ENCODE peak calls at places on chromosomes 16 and 17, in five cellular contexts. One of them, this sample, is unnamed. For H3K9me3, the result is how much of the 10 kb centered on the place peaks cover.

GRCh38 chr17:44005865-44006580 is 1.6 kb downstream of the NAGS start:
- DNase-seq in ovary: peak
- DNase-seq in neural progenitor cell: peak
- DNase-seq in OCI-LY7: peak
- DNase-seq in thoracic aorta: no peak
- DNase-seq in this sample: no peak

GRCh38 chr16:71781741-71782140 is 26.9 kb downstream of the AP1G1 start:
- DNase-seq in ovary: no peak
- DNase-seq in neural progenitor cell: no peak
- DNase-seq in OCI-LY7: no peak
- DNase-seq in thoracic aorta: no peak
- DNase-seq in this sample: no peak

GRCh38 chr16:81415757-81416156 is 28.9 kb upstream of the CMIP start:
- DNase-seq in ovary: no peak
- DNase-seq in neural progenitor cell: peak
- DNase-seq in OCI-LY7: no peak
- DNase-seq in thoracic aorta: no peak
- DNase-seq in this sample: no peak

GRCh38 chr17:83013779-83014117 is 65.7 kb upstream of the METRNL start:
- DNase-seq in ovary: no peak
- DNase-seq in neural progenitor cell: no peak
- DNase-seq in OCI-LY7: no peak
- DNase-seq in thoracic aorta: no peak
- DNase-seq in this sample: no peak

GRCh38 chr17:35191001-35191695 is 3.0 kb downstream of the SLC35G3 start:
- DNase-seq in ovary: no peak
- DNase-seq in neural progenitor cell: no peak
- DNase-seq in OCI-LY7: no peak
- DNase-seq in thoracic aorta: no peak
- DNase-seq in this sample: no peak

GRCh38 chr17:51725185-51725584 is 433.3 kb downstream of the CA10 start:
- DNase-seq in ovary: no peak
- DNase-seq in neural progenitor cell: no peak
- DNase-seq in OCI-LY7: no peak
- DNase-seq in thoracic aorta: no peak
- DNase-seq in this sample: no peak

GRCh38 chr17:35299108-35299507 is 56.2 kb downstream of the SLFN5 start:
- DNase-seq in ovary: no peak
- DNase-seq in neural progenitor cell: no peak
- DNase-seq in OCI-LY7: no peak
- DNase-seq in thoracic aorta: no peak
- DNase-seq in this sample: no peak

GRCh38 chr16:51641191-51641765 is 490.2 kb upstream of the SALL1 start:
- DNase-seq in ovary: no peak
- DNase-seq in neural progenitor cell: no peak
- DNase-seq in OCI-LY7: no peak
- DNase-seq in thoracic aorta: no peak
- DNase-seq in this sample: no peak

GRCh38 chr16:70663524-70664324 is 17.4 kb downstream of the IL34 start:
- DNase-seq in ovary: peak
- DNase-seq in neural progenitor cell: no peak
- DNase-seq in OCI-LY7: no peak
- DNase-seq in thoracic aorta: no peak
- DNase-seq in this sample: no peak

GRCh38 chr16:66366433-66367299 is at the start of gene CDH5:
- DNase-seq in ovary: peak
- DNase-seq in neural progenitor cell: no peak
- DNase-seq in OCI-LY7: no peak
- DNase-seq in thoracic aorta: no peak
- DNase-seq in this sample: no peak

GRCh38 chr17:77696151-77696719 is 262.3 kb upstream of the TNRC6C start:
- DNase-seq in ovary: no peak
- DNase-seq in neural progenitor cell: peak
- DNase-seq in OCI-LY7: no peak
- DNase-seq in thoracic aorta: no peak
- DNase-seq in this sample: no peak

GRCh38 chr17:48547839-48548686 is 3.2 kb upstream of the HOXB2 start:
- DNase-seq in ovary: no peak
- DNase-seq in neural progenitor cell: peak
- DNase-seq in OCI-LY7: no peak
- DNase-seq in thoracic aorta: no peak
- DNase-seq in this sample: no peak

GRCh38 chr17:82647593-82648164 is 565 bp downstream of the WDR45B start:
- DNase-seq in ovary: peak
- DNase-seq in neural progenitor cell: peak
- DNase-seq in OCI-LY7: peak
- DNase-seq in thoracic aorta: no peak
- DNase-seq in this sample: no peak

GRCh38 chr16:49415083-49415482 is 41.5 kb downstream of the C16orf78 start:
- DNase-seq in ovary: no peak
- DNase-seq in neural progenitor cell: no peak
- DNase-seq in OCI-LY7: no peak
- DNase-seq in thoracic aorta: no peak
- DNase-seq in this sample: no peak

GRCh38 chr17:32523017-32523680 is 36.4 kb downstream of the CDK5R1 start:
- DNase-seq in ovary: no peak
- DNase-seq in neural progenitor cell: no peak
- DNase-seq in OCI-LY7: peak
- DNase-seq in thoracic aorta: no peak
- DNase-seq in this sample: no peak

GRCh38 chr16:69187891-69188451 is 1.0 kb downstream of the SNTB2 start:
- DNase-seq in ovary: no peak
- DNase-seq in neural progenitor cell: no peak
- DNase-seq in OCI-LY7: peak
- DNase-seq in thoracic aorta: no peak
- DNase-seq in this sample: no peak

GRCh38 chr16:11448796-11449416 is 103.6 kb downstream of the RMI2 start:
- DNase-seq in ovary: no peak
- DNase-seq in neural progenitor cell: no peak
- DNase-seq in OCI-LY7: no peak
- DNase-seq in thoracic aorta: no peak
- DNase-seq in this sample: no peak

GRCh38 chr16:49928176-49928892 is 72.4 kb upstream of the ZNF423 start:
- DNase-seq in ovary: no peak
- DNase-seq in neural progenitor cell: no peak
- DNase-seq in OCI-LY7: no peak
- DNase-seq in thoracic aorta: no peak
- DNase-seq in this sample: no peak

GRCh38 chr16:28108590-28109247 is 45.2 kb upstream of the GSG1L start:
- DNase-seq in ovary: no peak
- DNase-seq in neural progenitor cell: no peak
- DNase-seq in OCI-LY7: no peak
- DNase-seq in thoracic aorta: no peak
- DNase-seq in this sample: no peak

GRCh38 chr17:33057564-33057963 is 65.9 kb downstream of the SPACA3 start:
- DNase-seq in ovary: no peak
- DNase-seq in neural progenitor cell: no peak
- DNase-seq in OCI-LY7: no peak
- DNase-seq in thoracic aorta: no peak
- DNase-seq in this sample: no peak

DNA sequence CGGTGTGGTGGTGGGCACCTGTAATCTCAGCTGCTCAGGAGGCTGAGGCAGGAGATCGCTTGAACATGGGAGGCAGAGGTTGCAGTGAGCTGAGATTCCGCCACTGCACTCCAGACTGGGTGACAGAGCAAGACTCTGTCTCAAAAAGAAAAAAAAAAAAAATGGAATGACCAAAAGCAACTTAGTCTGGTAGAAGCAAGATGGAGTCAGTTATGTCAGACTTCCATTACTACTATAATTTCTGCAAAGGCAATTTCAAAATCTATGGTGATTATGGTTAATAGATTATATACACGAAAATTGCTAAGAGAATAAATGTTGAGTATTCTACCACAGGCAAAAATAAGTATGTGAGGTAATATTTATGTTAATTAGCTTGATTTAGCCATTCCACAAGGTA is 32.3 kb downstream of the NOL11 start:
- DNase-seq in ovary: no peak
- DNase-seq in neural progenitor cell: no peak
- DNase-seq in OCI-LY7: no peak
- DNase-seq in thoracic aorta: no peak
- DNase-seq in this sample: no peak
- H3K9me3 ChIP-seq in ovary: under half
- H3K9me3 ChIP-seq in neural progenitor cell: under half
- H3K9me3 ChIP-seq in OCI-LY7: under half
- H3K9me3 ChIP-seq in thoracic aorta: under half
- H3K9me3 ChIP-seq in this sample: under half

GRCh38 chr17:28969706-28970393 is 18.5 kb upstream of the PHF12 start:
- DNase-seq in ovary: no peak
- DNase-seq in neural progenitor cell: no peak
- DNase-seq in OCI-LY7: no peak
- DNase-seq in thoracic aorta: no peak
- DNase-seq in this sample: no peak

GRCh38 chr17:28967240-28968135 is 16.2 kb upstream of the PHF12 start:
- DNase-seq in ovary: no peak
- DNase-seq in neural progenitor cell: peak
- DNase-seq in OCI-LY7: peak
- DNase-seq in thoracic aorta: no peak
- DNase-seq in this sample: no peak

GRCh38 chr17:28968914-28969295 is 17.6 kb upstream of the PHF12 start:
- DNase-seq in ovary: no peak
- DNase-seq in neural progenitor cell: no peak
- DNase-seq in OCI-LY7: no peak
- DNase-seq in thoracic aorta: no peak
- DNase-seq in this sample: no peak

GRCh38 chr17:28970879-28971278 is 19.6 kb upstream of the PHF12 start:
- DNase-seq in ovary: no peak
- DNase-seq in neural progenitor cell: no peak
- DNase-seq in OCI-LY7: no peak
- DNase-seq in thoracic aorta: no peak
- DNase-seq in this sample: no peak

DNA sequence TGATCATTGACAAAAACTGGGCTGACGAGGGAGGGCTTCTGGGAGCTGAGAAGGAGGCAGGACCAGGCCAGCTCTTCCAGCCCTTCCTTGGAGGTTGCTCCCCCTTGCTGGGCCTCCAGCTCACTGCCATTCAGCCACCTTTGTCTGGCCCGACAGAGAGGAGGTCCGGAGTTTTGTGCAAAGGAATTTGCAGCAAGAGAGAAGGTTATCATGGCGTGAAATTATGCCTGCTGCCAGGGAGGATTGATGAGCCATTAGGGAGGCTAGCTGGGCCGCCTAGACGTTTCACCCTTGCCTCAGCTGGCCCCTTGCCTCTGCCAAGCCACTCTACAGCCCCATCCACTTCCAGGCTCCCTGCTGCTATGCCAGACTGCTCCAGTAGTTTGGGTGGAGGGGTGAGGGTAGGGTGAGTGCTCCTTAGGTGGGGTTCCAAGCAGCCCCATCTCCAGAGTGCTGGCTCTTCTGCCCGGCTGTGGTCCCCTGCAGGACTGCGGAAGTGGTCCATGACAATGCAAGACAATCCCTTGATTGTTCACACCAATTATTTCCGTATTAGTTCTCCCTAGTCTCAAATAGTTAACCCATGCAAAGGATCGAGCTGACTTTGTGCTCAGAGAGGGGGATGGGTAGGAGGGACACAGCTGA is 17.1 kb upstream of the PHF12 start:
- DNase-seq in ovary: no peak
- DNase-seq in neural progenitor cell: peak
- DNase-seq in OCI-LY7: no peak
- DNase-seq in thoracic aorta: no peak
- DNase-seq in this sample: no peak
- H3K9me3 ChIP-seq in ovary: under half
- H3K9me3 ChIP-seq in neural progenitor cell: under half
- H3K9me3 ChIP-seq in OCI-LY7: under half
- H3K9me3 ChIP-seq in thoracic aorta: under half
- H3K9me3 ChIP-seq in this sample: under half

GRCh38 chr16:35339337-35339736 is 1879.9 kb downstream of the TP53TG3F start:
- DNase-seq in ovary: no peak
- DNase-seq in neural progenitor cell: no peak
- DNase-seq in OCI-LY7: peak
- DNase-seq in thoracic aorta: no peak
- DNase-seq in this sample: no peak
- H3K9me3 ChIP-seq in ovary: under half
- H3K9me3 ChIP-seq in neural progenitor cell: under half
- H3K9me3 ChIP-seq in OCI-LY7: under half
- H3K9me3 ChIP-seq in thoracic aorta: under half
- H3K9me3 ChIP-seq in this sample: under half

DNA sequence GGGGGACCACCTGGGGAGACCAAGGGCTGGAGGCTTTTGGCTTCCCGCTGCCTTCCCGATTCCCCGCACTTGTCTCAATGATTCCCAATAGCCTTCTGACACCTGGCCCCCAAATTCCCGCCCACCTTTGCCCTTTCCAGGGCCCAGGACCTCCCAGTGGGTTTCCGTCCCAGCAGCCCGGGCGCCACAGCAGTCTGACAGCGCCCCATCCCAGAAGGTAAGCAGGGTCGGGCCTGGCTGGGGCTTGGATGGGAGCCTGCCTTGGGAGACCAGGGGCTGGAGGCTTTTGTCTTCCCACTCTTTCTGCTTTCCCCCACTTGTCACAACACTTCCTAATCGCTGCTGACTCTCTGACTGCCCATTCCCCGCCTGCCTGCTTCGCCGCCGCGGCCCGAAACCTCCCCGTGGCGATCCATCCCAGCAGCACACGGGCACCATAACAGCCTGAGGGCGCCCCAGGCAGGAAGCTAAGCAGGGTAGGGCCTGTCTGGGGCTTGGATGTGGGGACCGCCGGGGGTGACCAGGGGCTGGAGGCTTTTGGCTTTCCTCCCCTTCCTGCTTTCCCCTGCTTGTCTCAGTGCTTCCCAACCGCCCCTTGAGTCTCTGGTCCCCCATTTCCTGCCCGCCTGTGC is 2289.3 kb downstream of the TP53TG3F start:
- DNase-seq in ovary: no peak
- DNase-seq in neural progenitor cell: no peak
- DNase-seq in OCI-LY7: no peak
- DNase-seq in thoracic aorta: no peak
- DNase-seq in this sample: no peak
- H3K9me3 ChIP-seq in ovary: under half
- H3K9me3 ChIP-seq in neural progenitor cell: under half
- H3K9me3 ChIP-seq in OCI-LY7: under half
- H3K9me3 ChIP-seq in thoracic aorta: under half
- H3K9me3 ChIP-seq in this sample: under half

DNA sequence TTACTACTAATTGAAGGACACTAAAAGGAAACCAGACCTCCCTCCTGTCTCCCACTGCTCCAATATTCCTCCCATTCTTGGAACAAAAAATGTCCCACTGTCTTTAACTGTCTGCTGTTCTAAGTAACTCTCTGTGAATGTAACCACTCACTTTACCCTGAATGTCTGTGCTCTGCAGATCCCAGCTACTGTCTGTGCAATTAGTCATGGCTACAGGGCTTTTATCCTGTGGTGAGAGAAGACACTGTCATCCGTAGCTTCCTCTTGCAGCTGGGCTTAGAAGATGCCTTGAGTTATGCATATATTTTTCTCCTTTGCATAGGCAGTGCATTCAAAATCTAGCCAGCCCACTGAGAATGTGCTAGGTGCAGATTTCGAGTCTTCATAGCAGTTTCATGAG is 853.8 kb downstream of the CDH8 start:
- DNase-seq in ovary: no peak
- DNase-seq in neural progenitor cell: no peak
- DNase-seq in OCI-LY7: no peak
- DNase-seq in thoracic aorta: no peak
- DNase-seq in this sample: no peak
- H3K9me3 ChIP-seq in ovary: under half
- H3K9me3 ChIP-seq in neural progenitor cell: under half
- H3K9me3 ChIP-seq in OCI-LY7: under half
- H3K9me3 ChIP-seq in thoracic aorta: under half
- H3K9me3 ChIP-seq in this sample: under half

GRCh38 chr17:14582996-14583395 is 282.1 kb downstream of the HS3ST3B1 start:
- DNase-seq in ovary: no peak
- DNase-seq in neural progenitor cell: no peak
- DNase-seq in OCI-LY7: no peak
- DNase-seq in thoracic aorta: no peak
- DNase-seq in this sample: no peak
- H3K9me3 ChIP-seq in ovary: under half
- H3K9me3 ChIP-seq in neural progenitor cell: under half
- H3K9me3 ChIP-seq in OCI-LY7: under half
- H3K9me3 ChIP-seq in thoracic aorta: under half
- H3K9me3 ChIP-seq in this sample: under half